ENCODE peak calls at places on chromosomes 5 and 9, in nine cellular contexts. One of them, this sample, is unnamed.

GRCh38 chr9:135883410-135884089 is 23.8 kb downstream of the CAMSAP1 start:
- DNase-seq in amniotic stem cell: no peak
- DNase-seq in tibial artery: no peak
- DNase-seq in posterior cingulate gyrus: no peak
- DNase-seq in breast epithelium: no peak
- DNase-seq in HuH-7: no peak
- DNase-seq in head of caudate nucleus: peak
- DNase-seq in NCI-H460: no peak
- DNase-seq in T1000: no peak
- DNase-seq in this sample: no peak

GRCh38 chr5:81450940-81451339 is 57.0 kb upstream of the ACOT12 start:
- DNase-seq in posterior cingulate gyrus: no peak
- DNase-seq in tibial artery: no peak
- DNase-seq in T1000: no peak
- DNase-seq in amniotic stem cell: no peak
- DNase-seq in breast epithelium: no peak
- DNase-seq in HuH-7: peak
- DNase-seq in NCI-H460: peak
- DNase-seq in head of caudate nucleus: no peak
- DNase-seq in this sample: no peak

GRCh38 chr9:6910032-6910431 is 152.3 kb downstream of the KDM4C start:
- DNase-seq in amniotic stem cell: no peak
- DNase-seq in tibial artery: no peak
- DNase-seq in T1000: no peak
- DNase-seq in posterior cingulate gyrus: no peak
- DNase-seq in breast epithelium: no peak
- DNase-seq in NCI-H460: peak
- DNase-seq in head of caudate nucleus: no peak
- DNase-seq in HuH-7: no peak
- DNase-seq in this sample: no peak

GRCh38 chr5:138238034-138238433 is 24.9 kb upstream of the CDC23 start:
- DNase-seq in T1000: no peak
- DNase-seq in NCI-H460: no peak
- DNase-seq in breast epithelium: no peak
- DNase-seq in tibial artery: no peak
- DNase-seq in amniotic stem cell: no peak
- DNase-seq in head of caudate nucleus: no peak
- DNase-seq in HuH-7: no peak
- DNase-seq in posterior cingulate gyrus: no peak
- DNase-seq in this sample: no peak

GRCh38 chr5:167863883-167864282 is 427.6 kb upstream of the WWC1 start:
- DNase-seq in T1000: no peak
- DNase-seq in head of caudate nucleus: no peak
- DNase-seq in amniotic stem cell: no peak
- DNase-seq in posterior cingulate gyrus: no peak
- DNase-seq in tibial artery: no peak
- DNase-seq in breast epithelium: no peak
- DNase-seq in NCI-H460: no peak
- DNase-seq in HuH-7: no peak
- DNase-seq in this sample: no peak

GRCh38 chr9:130204341-130204740 is 32.1 kb downstream of the NCS1 start:
- DNase-seq in head of caudate nucleus: no peak
- DNase-seq in NCI-H460: no peak
- DNase-seq in posterior cingulate gyrus: no peak
- DNase-seq in breast epithelium: no peak
- DNase-seq in HuH-7: no peak
- DNase-seq in amniotic stem cell: no peak
- DNase-seq in T1000: no peak
- DNase-seq in tibial artery: no peak
- DNase-seq in this sample: no peak

GRCh38 chr9:138068601-138069035 is 191.0 kb downstream of the CACNA1B start:
- DNase-seq in HuH-7: no peak
- DNase-seq in T1000: no peak
- DNase-seq in NCI-H460: no peak
- DNase-seq in breast epithelium: peak
- DNase-seq in posterior cingulate gyrus: no peak
- DNase-seq in tibial artery: no peak
- DNase-seq in amniotic stem cell: no peak
- DNase-seq in head of caudate nucleus: no peak
- DNase-seq in this sample: no peak

GRCh38 chr9:69325409-69326212 is 596 bp downstream of the ENTREP1 start:
- DNase-seq in breast epithelium: no peak
- DNase-seq in NCI-H460: no peak
- DNase-seq in amniotic stem cell: no peak
- DNase-seq in head of caudate nucleus: peak
- DNase-seq in tibial artery: no peak
- DNase-seq in T1000: no peak
- DNase-seq in posterior cingulate gyrus: peak
- DNase-seq in HuH-7: no peak
- DNase-seq in this sample: peak

GRCh38 chr5:54309237-54309636 is 1.1 kb downstream of the ARL15 start:
- DNase-seq in amniotic stem cell: no peak
- DNase-seq in posterior cingulate gyrus: no peak
- DNase-seq in tibial artery: no peak
- DNase-seq in T1000: no peak
- DNase-seq in NCI-H460: no peak
- DNase-seq in breast epithelium: no peak
- DNase-seq in head of caudate nucleus: no peak
- DNase-seq in HuH-7: no peak
- DNase-seq in this sample: no peak

GRCh38 chr9:132141948-132142594 is 19.8 kb upstream of the NTNG2 start:
- DNase-seq in head of caudate nucleus: no peak
- DNase-seq in HuH-7: no peak
- DNase-seq in NCI-H460: no peak
- DNase-seq in amniotic stem cell: no peak
- DNase-seq in posterior cingulate gyrus: no peak
- DNase-seq in T1000: no peak
- DNase-seq in tibial artery: no peak
- DNase-seq in breast epithelium: no peak
- DNase-seq in this sample: peak

GRCh38 chr5:531749-532315 is 7.6 kb upstream of the SLC9A3 start:
- DNase-seq in NCI-H460: no peak
- DNase-seq in tibial artery: no peak
- DNase-seq in head of caudate nucleus: no peak
- DNase-seq in T1000: no peak
- DNase-seq in posterior cingulate gyrus: no peak
- DNase-seq in HuH-7: no peak
- DNase-seq in amniotic stem cell: no peak
- DNase-seq in breast epithelium: no peak
- DNase-seq in this sample: no peak

GRCh38 chr9:17521456-17521855 is 57.4 kb upstream of the SH3GL2 start:
- DNase-seq in amniotic stem cell: no peak
- DNase-seq in HuH-7: no peak
- DNase-seq in tibial artery: no peak
- DNase-seq in head of caudate nucleus: no peak
- DNase-seq in T1000: no peak
- DNase-seq in breast epithelium: no peak
- DNase-seq in posterior cingulate gyrus: no peak
- DNase-seq in NCI-H460: no peak
- DNase-seq in this sample: no peak

GRCh38 chr9:111896942-111897830 is 572 bp downstream of the UGCG start:
- DNase-seq in tibial artery: peak
- DNase-seq in posterior cingulate gyrus: no peak
- DNase-seq in HuH-7: peak
- DNase-seq in NCI-H460: peak
- DNase-seq in breast epithelium: peak
- DNase-seq in head of caudate nucleus: peak
- DNase-seq in T1000: no peak
- DNase-seq in amniotic stem cell: no peak
- DNase-seq in this sample: peak

GRCh38 chr5:139482050-139482889 is at the start of gene STING1:
- DNase-seq in posterior cingulate gyrus: no peak
- DNase-seq in T1000: peak
- DNase-seq in tibial artery: peak
- DNase-seq in head of caudate nucleus: peak
- DNase-seq in HuH-7: no peak
- DNase-seq in NCI-H460: peak
- DNase-seq in breast epithelium: peak
- DNase-seq in amniotic stem cell: peak
- DNase-seq in this sample: peak

GRCh38 chr5:117776977-117777376 is 1202.4 kb upstream of the SEMA6A start:
- DNase-seq in HuH-7: no peak
- DNase-seq in amniotic stem cell: no peak
- DNase-seq in T1000: no peak
- DNase-seq in breast epithelium: no peak
- DNase-seq in tibial artery: no peak
- DNase-seq in posterior cingulate gyrus: no peak
- DNase-seq in head of caudate nucleus: no peak
- DNase-seq in NCI-H460: no peak
- DNase-seq in this sample: no peak

GRCh38 chr5:102713682-102714231 is 41.3 kb upstream of the PAM start:
- DNase-seq in breast epithelium: no peak
- DNase-seq in tibial artery: no peak
- DNase-seq in NCI-H460: no peak
- DNase-seq in HuH-7: no peak
- DNase-seq in amniotic stem cell: no peak
- DNase-seq in head of caudate nucleus: no peak
- DNase-seq in T1000: no peak
- DNase-seq in posterior cingulate gyrus: no peak
- DNase-seq in this sample: no peak

GRCh38 chr9:81266674-81267073 is 422.7 kb downstream of the TLE1 start:
- DNase-seq in breast epithelium: no peak
- DNase-seq in amniotic stem cell: no peak
- DNase-seq in tibial artery: no peak
- DNase-seq in head of caudate nucleus: no peak
- DNase-seq in T1000: no peak
- DNase-seq in HuH-7: no peak
- DNase-seq in posterior cingulate gyrus: no peak
- DNase-seq in NCI-H460: no peak
- DNase-seq in this sample: no peak

GRCh38 chr5:6611561-6612256 is 21.1 kb downstream of the NSUN2 start:
- DNase-seq in breast epithelium: no peak
- DNase-seq in posterior cingulate gyrus: no peak
- DNase-seq in tibial artery: no peak
- DNase-seq in head of caudate nucleus: no peak
- DNase-seq in HuH-7: no peak
- DNase-seq in amniotic stem cell: no peak
- DNase-seq in T1000: no peak
- DNase-seq in NCI-H460: no peak
- DNase-seq in this sample: no peak

GRCh38 chr5:89606901-89607554 is 724.0 kb upstream of the MEF2C start:
- DNase-seq in breast epithelium: no peak
- DNase-seq in head of caudate nucleus: no peak
- DNase-seq in HuH-7: no peak
- DNase-seq in NCI-H460: no peak
- DNase-seq in posterior cingulate gyrus: no peak
- DNase-seq in amniotic stem cell: no peak
- DNase-seq in T1000: no peak
- DNase-seq in tibial artery: no peak
- DNase-seq in this sample: no peak

GRCh38 chr5:53825016-53825415 is 264.6 kb downstream of the NDUFS4 start:
- DNase-seq in breast epithelium: no peak
- DNase-seq in HuH-7: no peak
- DNase-seq in T1000: no peak
- DNase-seq in posterior cingulate gyrus: no peak
- DNase-seq in head of caudate nucleus: no peak
- DNase-seq in NCI-H460: no peak
- DNase-seq in tibial artery: no peak
- DNase-seq in amniotic stem cell: no peak
- DNase-seq in this sample: no peak

GRCh38 chr9:86955003-86955402 is 7.7 kb upstream of the GAS1 start:
- DNase-seq in HuH-7: no peak
- DNase-seq in tibial artery: no peak
- DNase-seq in amniotic stem cell: no peak
- DNase-seq in T1000: no peak
- DNase-seq in head of caudate nucleus: no peak
- DNase-seq in breast epithelium: no peak
- DNase-seq in NCI-H460: no peak
- DNase-seq in posterior cingulate gyrus: no peak
- DNase-seq in this sample: no peak

GRCh38 chr9:12906646-12907045 is 131.8 kb downstream of the LURAP1L start:
- DNase-seq in posterior cingulate gyrus: no peak
- DNase-seq in T1000: no peak
- DNase-seq in breast epithelium: no peak
- DNase-seq in NCI-H460: no peak
- DNase-seq in amniotic stem cell: no peak
- DNase-seq in tibial artery: no peak
- DNase-seq in head of caudate nucleus: no peak
- DNase-seq in HuH-7: no peak
- DNase-seq in this sample: no peak

GRCh38 chr9:107667269-107667681 is 177.7 kb upstream of the KLF4 start:
- DNase-seq in breast epithelium: no peak
- DNase-seq in amniotic stem cell: no peak
- DNase-seq in tibial artery: no peak
- DNase-seq in NCI-H460: no peak
- DNase-seq in HuH-7: no peak
- DNase-seq in T1000: no peak
- DNase-seq in head of caudate nucleus: no peak
- DNase-seq in posterior cingulate gyrus: no peak
- DNase-seq in this sample: no peak

GRCh38 chr5:120449501-120449900 is 14.6 kb upstream of the PRR16 start:
- DNase-seq in posterior cingulate gyrus: no peak
- DNase-seq in T1000: no peak
- DNase-seq in NCI-H460: no peak
- DNase-seq in head of caudate nucleus: no peak
- DNase-seq in amniotic stem cell: no peak
- DNase-seq in breast epithelium: no peak
- DNase-seq in HuH-7: no peak
- DNase-seq in tibial artery: no peak
- DNase-seq in this sample: no peak

This sample was measured in HTR-8/SVneo.